ENCODE peak calls at places on chromosomes 5 and 9, in nine cellular contexts. O is PC-3; W is GM12878; E is AG04450; L is prostate gland; M is BE2C; T is heart right ventricle; X is CD8-positive, alpha-beta T cell; Z is PC-9. K is an unnamed sample. For H3K27me3, the result is how much of the 10 kb centered on the place peaks cover.

GRCh38 chr5:132176987-132177386 is 50.7 kb downstream of the P4HA2 start:
- DNase-seq in O (peak), X (no peak), T (no peak), Z (no peak), W (peak), L (no peak), E (no peak), M (no peak), K (no peak)

GRCh38 chr5:96703384-96703910 is 41.3 kb downstream of the CAST start:
- DNase-seq in L (peak), E (no peak), X (no peak), Z (no peak), M (no peak), W (no peak), T (no peak), O (no peak), K (no peak)

GRCh38 chr5:180515294-180515693 is 21.1 kb downstream of the CNOT6 start:
- DNase-seq in E (no peak), Z (no peak), T (no peak), O (no peak), L (no peak), W (no peak), M (no peak), X (no peak), K (no peak)

GRCh38 chr5:90227688-90228087 is 181.9 kb downstream of the CETN3 start:
- DNase-seq in Z (no peak), E (no peak), M (no peak), X (no peak), W (no peak), T (peak), L (no peak), O (no peak), K (no peak)

GRCh38 chr9:71121275-71122168 is at the start of gene TRPM3:
- DNase-seq in O (no peak), E (no peak), M (no peak), X (no peak), L (no peak), W (no peak), T (no peak), Z (no peak), K (no peak)

GRCh38 chr5:141866111-141866510 is 12.1 kb downstream of the PCDH1 start:
- DNase-seq in X (no peak), T (no peak), O (peak), L (peak), E (no peak), Z (peak), W (no peak), M (no peak), K (no peak)

GRCh38 chr5:1401681-1402096 is 43.6 kb downstream of the SLC6A3 start:
- DNase-seq in E (no peak), T (no peak), X (no peak), M (peak), O (no peak), Z (no peak), L (no peak), W (no peak), K (no peak)

GRCh38 chr9:126794441-126794840 is 10.4 kb upstream of the ZBTB43 start:
- DNase-seq in T (no peak), X (no peak), E (no peak), L (no peak), W (no peak), O (no peak), Z (no peak), M (no peak), K (no peak)

GRCh38 chr5:53790026-53790425 is 229.6 kb downstream of the NDUFS4 start:
- DNase-seq in T (no peak), E (no peak), O (no peak), M (no peak), W (no peak), X (no peak), L (no peak), Z (no peak), K (no peak)

GRCh38 chr5:31235381-31235780 is 41.9 kb downstream of the CDH6 start:
- DNase-seq in Z (no peak), E (no peak), M (no peak), L (no peak), X (no peak), O (no peak), T (no peak), W (no peak), K (no peak)

GRCh38 chr5:17396247-17396646 is 101.8 kb upstream of the TAF11L2 start:
- DNase-seq in Z (no peak), O (peak), L (no peak), E (no peak), X (no peak), M (no peak), T (no peak), W (no peak), K (no peak)

GRCh38 chr5:131810510-131811249 is 13.9 kb upstream of the FNIP1 start:
- DNase-seq in X (no peak), L (no peak), O (peak), E (no peak), T (no peak), Z (no peak), W (no peak), M (peak), K (no peak)

GRCh38 chr9:19378647-19379046 is 1.4 kb downstream of the RPS6 start:
- DNase-seq in L (no peak), M (peak), O (no peak), W (no peak), Z (no peak), T (no peak), E (no peak), X (no peak), K (no peak)

GRCh38 chr9:36162211-36162610 is 7.0 kb upstream of the CCIN start:
- DNase-seq in L (no peak), E (no peak), Z (no peak), M (no peak), O (no peak), X (no peak), T (no peak), W (no peak), K (no peak)

GRCh38 chr5:89967806-89968444 is 441.6 kb downstream of the CETN3 start:
- DNase-seq in O (peak), Z (no peak), L (no peak), M (no peak), W (no peak), E (no peak), X (no peak), T (no peak), K (no peak)

GRCh38 chr9:88387733-88388202 is 476 bp upstream of the SPIN1 start:
- DNase-seq in L (peak), M (no peak), Z (no peak), E (no peak), O (peak), X (peak), W (no peak), T (peak), K (no peak)

GRCh38 chr9:129656795-129657390 is 8.6 kb upstream of the PRRX2 start:
- DNase-seq in X (no peak), Z (peak), E (peak), T (no peak), L (peak), W (no peak), M (no peak), O (peak), K (no peak)

GRCh38 chr5:72849546-72849945 is 33.1 kb downstream of the TNPO1 start:
- DNase-seq in E (no peak), L (no peak), M (no peak), O (no peak), X (no peak), T (no peak), Z (no peak), W (no peak), K (no peak)

GRCh38 chr5:72847439-72847838 is 31.0 kb downstream of the TNPO1 start:
- DNase-seq in M (no peak), X (no peak), T (no peak), E (no peak), L (no peak), O (no peak), W (no peak), Z (no peak), K (no peak)

GRCh38 chr5:72848474-72849428 is 32.3 kb downstream of the TNPO1 start:
- DNase-seq in W (peak), E (no peak), Z (peak), O (peak), L (peak), X (peak), T (peak), M (peak), K (peak)

GRCh38 chr5:72846483-72846882 is 30.0 kb downstream of the TNPO1 start:
- DNase-seq in T (no peak), L (no peak), O (no peak), M (no peak), E (no peak), X (no peak), W (no peak), Z (no peak), K (no peak)

GRCh38 chr5:72847989-72848473 is 31.6 kb downstream of the TNPO1 start:
- DNase-seq in M (peak), E (peak), X (peak), O (peak), W (peak), Z (peak), T (peak), L (peak), K (peak)
- TF ChIP-seq CTCF in M (no peak), E (no peak), X (no peak), O (no peak), W (no peak), Z (peak), T (no peak), L (no peak), K (no peak)

DNA sequence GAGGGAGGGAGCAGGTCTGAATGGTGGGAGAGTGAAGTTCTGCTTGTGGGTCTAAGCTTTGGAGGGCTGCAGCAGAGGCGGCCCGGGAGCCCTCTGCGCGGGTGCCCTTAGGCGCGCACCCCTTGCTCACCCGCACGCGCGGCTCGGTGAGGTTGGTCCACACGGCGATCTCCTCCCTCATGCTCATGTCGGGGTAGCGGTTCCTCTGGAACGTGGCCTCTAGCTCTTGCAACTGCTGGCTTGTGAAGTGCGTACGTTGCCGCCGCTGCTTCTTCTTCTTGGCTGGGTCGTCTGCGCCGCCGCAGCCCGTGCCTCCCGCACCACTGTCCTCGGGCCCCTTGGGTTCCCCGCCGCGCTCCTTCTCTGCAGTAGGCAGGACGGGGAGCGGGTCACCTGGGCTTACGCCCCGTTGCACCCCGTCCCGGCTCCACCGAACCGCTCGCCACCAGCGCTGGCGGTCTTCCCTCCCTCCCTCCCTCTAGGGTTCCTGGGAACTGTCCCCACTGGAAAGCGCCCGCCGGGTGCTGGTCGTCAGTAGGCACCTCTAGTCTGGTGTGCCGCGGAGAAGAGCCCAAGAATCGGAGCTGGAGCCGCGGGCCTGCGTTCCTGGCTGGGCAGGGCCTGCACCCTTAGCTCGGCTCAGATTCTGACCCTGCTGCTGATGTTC is 2.7 kb downstream of the PITX1 start:
- DNase-seq in O (no peak), T (no peak), E (no peak), W (no peak), M (no peak), Z (no peak), L (no peak), X (no peak), K (no peak)
- H3K27me3 ChIP-seq in O (under half), T (half or more), E (under half), W (under half), M (half or more), Z (under half), L (under half), X (under half), K (under half)

GRCh38 chr9:15160673-15161072 is 146.3 kb downstream of the TTC39B start:
- DNase-seq in O (no peak), M (no peak), W (no peak), Z (no peak), X (no peak), L (no peak), E (peak), T (no peak), K (no peak)
- H3K4me3 ChIP-seq in O (no peak), M (no peak), W (no peak), Z (no peak), X (no peak), L (no peak), E (no peak), T (no peak), K (no peak)

GRCh38 chr5:67770431-67771025 is 445.0 kb upstream of the PIK3R1 start:
- DNase-seq in M (no peak), X (no peak), O (no peak), Z (peak), E (no peak), W (peak), L (no peak), T (no peak), K (peak)
- TF ChIP-seq CTCF in M (no peak), X (no peak), O (no peak), Z (no peak), E (no peak), W (no peak), L (no peak), T (no peak), K (no peak)

DNA sequence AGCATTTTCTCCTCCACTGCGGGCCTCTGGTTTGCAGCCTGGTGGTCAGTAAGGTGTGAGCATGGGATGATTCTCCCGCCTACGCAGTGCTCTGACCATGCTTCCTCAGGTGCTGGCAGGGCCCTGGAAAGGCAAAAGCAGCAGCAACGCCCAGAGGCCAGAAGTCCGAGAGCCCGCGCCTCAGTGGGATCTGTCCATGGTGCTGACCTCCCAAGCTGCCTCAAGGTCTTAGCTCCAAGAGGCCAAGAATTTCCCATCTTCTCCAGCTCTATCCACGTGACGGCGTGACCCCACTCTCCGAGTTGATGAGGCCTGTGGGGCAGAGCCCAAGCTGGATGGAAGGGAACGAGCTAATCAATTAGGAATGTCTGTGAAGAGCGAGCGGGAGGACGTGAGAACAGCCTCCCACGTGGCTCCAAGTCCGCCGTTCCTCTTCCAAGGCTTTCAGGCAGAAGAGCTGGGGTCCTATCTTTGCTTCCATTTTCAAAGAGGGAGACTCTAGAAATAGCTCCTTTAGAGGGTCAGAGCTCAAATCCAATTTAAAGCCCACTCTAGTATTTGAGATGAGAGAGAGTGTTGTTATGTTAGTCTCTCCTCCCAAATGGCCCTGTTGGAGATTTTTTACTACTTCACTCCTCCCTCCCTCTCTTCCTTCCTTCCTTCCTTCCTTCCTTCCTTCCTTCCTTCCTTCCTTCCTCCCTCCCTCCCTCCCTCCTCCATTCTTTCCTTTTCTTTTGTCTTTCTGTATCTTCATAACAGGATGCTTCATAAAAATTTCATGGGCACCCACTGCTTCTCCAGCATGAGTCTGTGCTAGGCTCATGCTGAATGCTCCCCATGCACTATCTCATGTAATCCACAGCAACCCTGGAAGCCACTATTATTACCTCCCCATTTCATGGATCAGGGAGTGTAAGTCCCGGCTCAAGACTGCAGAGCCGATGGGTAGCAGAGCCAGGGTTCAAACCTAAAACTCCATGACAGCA is 69.3 kb downstream of the OLFM1 start:
- DNase-seq in T (peak), L (peak), X (no peak), W (no peak), O (peak), E (no peak), M (no peak), Z (peak), K (no peak)
- H3K27me3 ChIP-seq in T (under half), L (under half), X (under half), W (under half), O (under half), E (under half), M (under half), Z (half or more), K (under half)

DNA sequence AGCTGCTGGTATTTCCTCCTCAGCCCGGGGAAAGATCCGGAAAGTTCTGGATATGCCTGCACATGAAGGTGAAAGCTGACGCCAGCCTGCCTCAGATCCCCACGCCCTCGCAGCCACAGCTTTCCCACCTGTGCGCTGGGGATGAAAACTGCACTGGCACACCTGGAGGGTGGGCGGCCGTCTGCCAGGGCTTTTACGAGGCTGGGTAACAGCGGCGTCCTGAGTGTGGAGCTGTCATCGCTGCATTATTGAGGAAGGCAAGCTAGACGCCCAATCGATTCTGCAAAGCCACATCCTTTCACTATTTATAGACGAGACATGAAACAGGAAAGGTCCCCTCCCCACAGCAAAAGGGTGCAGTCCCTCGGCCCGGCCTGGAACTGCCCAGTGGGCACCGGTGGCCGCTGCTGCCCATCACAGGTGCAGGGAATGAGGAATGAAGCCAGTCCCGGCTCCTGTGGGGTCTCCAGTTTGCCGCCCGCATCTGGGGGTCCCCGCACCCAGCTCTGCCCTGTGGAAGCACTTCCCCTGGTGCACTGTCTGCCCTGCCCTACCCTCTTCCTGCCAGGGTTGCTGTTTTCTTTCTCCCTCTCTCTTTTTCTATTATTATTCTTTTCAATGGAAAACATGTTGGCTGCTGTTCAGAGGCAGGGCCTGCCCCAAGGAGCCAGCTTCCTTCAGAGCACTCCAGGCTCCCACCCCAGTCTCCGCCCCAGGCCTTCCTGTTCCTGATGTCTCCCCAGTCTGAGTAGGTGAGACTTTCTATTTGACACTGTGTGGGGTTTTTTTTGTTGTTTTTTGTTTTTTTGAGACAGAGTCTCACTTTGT is 7.0 kb downstream of the NOTCH1 start:
- DNase-seq in Z (no peak), X (peak), W (no peak), L (peak), E (no peak), M (no peak), O (no peak), T (peak), K (peak)
- H3K4me3 ChIP-seq in Z (no peak), X (peak), W (peak), L (no peak), E (no peak), M (no peak), O (no peak), T (peak), K (peak)

GRCh38 chr5:134851307-134851923 is 5.6 kb downstream of the C5orf24 start:
- DNase-seq in T (no peak), O (peak), Z (no peak), L (no peak), M (peak), X (no peak), W (no peak), E (no peak), K (no peak)
- TF ChIP-seq CTCF in T (no peak), O (peak), Z (peak), L (no peak), M (peak), X (peak), W (peak), E (peak), K (peak)

DNA sequence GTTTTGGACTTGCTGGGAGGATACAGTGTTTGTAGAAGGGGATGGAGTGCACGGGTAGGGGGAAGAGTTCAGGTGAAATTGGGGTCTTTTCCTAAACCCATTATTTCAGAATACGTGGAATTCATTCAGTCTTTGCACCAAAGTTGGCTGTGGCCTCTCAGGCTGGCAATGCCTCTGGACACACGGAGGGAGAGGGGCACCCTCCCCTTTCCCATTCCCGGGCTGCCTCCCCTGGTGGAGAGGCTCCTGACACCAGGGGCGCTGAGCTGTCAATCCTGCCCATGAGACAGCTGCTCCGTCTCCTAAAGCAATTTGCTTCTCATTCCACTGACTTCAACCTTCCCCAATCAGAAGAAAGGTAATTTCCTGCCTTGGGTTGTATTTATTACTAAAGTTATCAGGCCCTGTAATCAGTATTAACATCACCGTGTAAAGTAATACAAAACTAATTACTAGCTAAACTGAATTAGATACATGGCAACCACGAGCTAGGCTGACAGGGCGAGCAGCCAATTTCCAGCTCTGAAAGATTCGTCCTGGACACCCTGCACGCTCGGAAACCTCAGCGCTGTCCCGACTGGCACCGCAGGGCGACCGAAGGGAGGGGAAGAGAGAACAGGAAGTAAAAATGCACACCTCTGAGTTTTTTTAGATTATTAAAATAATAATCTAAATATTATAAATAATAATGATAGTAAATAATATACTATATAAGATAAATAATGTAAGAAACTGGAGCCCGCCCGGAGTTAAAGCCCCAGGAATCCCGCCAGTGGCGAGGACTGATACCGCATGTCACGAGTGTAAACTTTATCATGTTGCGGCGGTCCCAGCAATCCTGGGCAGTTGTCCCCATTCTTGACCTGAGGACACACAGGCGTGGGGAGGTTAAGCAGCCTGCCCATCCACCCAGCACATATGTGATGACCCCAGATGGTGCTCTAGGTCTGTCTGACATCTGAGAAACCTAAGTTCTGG is 6.9 kb upstream of the OLFM1 start:
- DNase-seq in T (no peak), O (no peak), M (no peak), L (no peak), Z (no peak), W (no peak), X (no peak), E (no peak), K (no peak)
- H3K27me3 ChIP-seq in T (under half), O (under half), M (under half), L (under half), Z (half or more), W (under half), X (under half), E (under half), K (under half)